ENCODE peak calls at places on chromosomes 3 and 15, in eight cellular contexts. N, D, Z, I, C, O, M and B are unnamed samples.

GRCh38 chr3:119794971-119795612 is 13.2 kb downstream of the NR1I2 start:
- DNase-seq in I (no peak), N (peak), D (no peak), M (no peak), O (peak), C (peak), Z (no peak), B (peak)

GRCh38 chr15:51416129-51416528 is 74.7 kb downstream of the GLDN start:
- DNase-seq in O (no peak), M (no peak), Z (no peak), I (no peak), N (no peak), D (no peak), C (no peak), B (no peak)

GRCh38 chr15:73375755-73376305 is 7.1 kb upstream of the HCN4 start:
- DNase-seq in Z (no peak), D (no peak), N (no peak), I (no peak), M (no peak), O (no peak), C (no peak), B (no peak)

GRCh38 chr3:69695443-69695842 is 43.8 kb upstream of the MITF start:
- DNase-seq in C (no peak), M (no peak), I (no peak), N (no peak), Z (no peak), D (no peak), O (no peak), B (peak)

GRCh38 chr15:31523027-31523654 is 196.5 kb downstream of the KLF13 start:
- DNase-seq in Z (no peak), N (no peak), C (no peak), M (no peak), D (no peak), I (no peak), O (no peak), B (no peak)

GRCh38 chr15:101506491-101506890 is 17.0 kb upstream of the PCSK6 start:
- DNase-seq in Z (no peak), N (no peak), O (no peak), D (no peak), C (no peak), I (no peak), M (no peak), B (no peak)

GRCh38 chr15:36430721-36431265 is 148.6 kb upstream of the CDIN1 start:
- DNase-seq in Z (no peak), O (no peak), N (no peak), C (no peak), D (peak), I (no peak), M (no peak), B (no peak)

GRCh38 chr3:40582401-40583027 is 57.8 kb downstream of the ZNF621 start:
- DNase-seq in N (no peak), O (no peak), Z (no peak), I (no peak), D (no peak), C (no peak), M (no peak), B (no peak)

GRCh38 chr3:100954990-100955389 is 38.2 kb downstream of the ABI3BP start:
- DNase-seq in O (no peak), I (peak), Z (no peak), M (peak), D (peak), N (no peak), C (peak), B (peak)

GRCh38 chr3:128447561-128448013 is 19.1 kb downstream of the DNAJB8 start:
- DNase-seq in O (no peak), I (peak), Z (peak), M (no peak), C (no peak), D (no peak), N (no peak), B (no peak)

GRCh38 chr15:41513282-41514227 is at the start of gene LTK:
- DNase-seq in N (no peak), O (no peak), D (no peak), C (no peak), I (no peak), Z (peak), M (no peak), B (no peak)

GRCh38 chr15:94327356-94327936 is 96.1 kb downstream of the MCTP2 start:
- DNase-seq in I (peak), Z (peak), N (no peak), O (no peak), D (peak), M (no peak), C (peak), B (peak)

GRCh38 chr3:52046186-52046913 is 10.0 kb downstream of the DUSP7 start:
- DNase-seq in C (peak), Z (no peak), D (peak), I (peak), N (no peak), O (no peak), M (no peak), B (peak)

GRCh38 chr15:94177112-94177511 is 54.2 kb upstream of the MCTP2 start:
- DNase-seq in M (no peak), D (peak), Z (no peak), I (peak), N (no peak), O (no peak), C (no peak), B (peak)

GRCh38 chr3:72657666-72658065 is 190.6 kb downstream of the SHQ1 start:
- DNase-seq in D (no peak), C (no peak), O (no peak), M (no peak), Z (peak), I (peak), N (no peak), B (peak)

GRCh38 chr3:189457666-189458065 is 173.5 kb upstream of the TP63 start:
- DNase-seq in M (no peak), C (no peak), O (no peak), N (no peak), I (no peak), Z (no peak), D (no peak), B (no peak)

GRCh38 chr15:40949756-40950207 is 3.5 kb upstream of the CHAC1 start:
- DNase-seq in I (no peak), O (peak), D (no peak), M (no peak), C (no peak), N (peak), Z (no peak), B (no peak)

GRCh38 chr3:142210608-142211007 is 14.8 kb downstream of the GK5 start:
- DNase-seq in O (no peak), N (no peak), M (no peak), Z (no peak), D (no peak), C (peak), I (no peak), B (no peak)

GRCh38 chr15:73305331-73306211 is 63.2 kb downstream of the HCN4 start:
- DNase-seq in I (peak), O (no peak), Z (peak), N (no peak), C (peak), D (peak), M (no peak), B (peak)

GRCh38 chr3:137259089-137259488 is 301.3 kb downstream of the IL20RB start:
- DNase-seq in D (peak), C (no peak), M (no peak), N (no peak), O (no peak), I (no peak), Z (no peak), B (no peak)

GRCh38 chr3:100682056-100682853 is 27.0 kb upstream of the TFG start:
- DNase-seq in N (no peak), I (no peak), C (peak), O (no peak), M (no peak), D (no peak), Z (no peak), B (no peak)

GRCh38 chr3:129627350-129628168 is 21.1 kb upstream of the PLXND1 start:
- DNase-seq in O (peak), D (peak), M (peak), N (peak), C (peak), Z (peak), I (peak), B (peak)

GRCh38 chr15:96358006-96358794 is 27.7 kb downstream of the NR2F2 start:
- DNase-seq in N (no peak), M (no peak), O (no peak), C (peak), D (no peak), Z (no peak), I (no peak), B (peak)

DNA sequence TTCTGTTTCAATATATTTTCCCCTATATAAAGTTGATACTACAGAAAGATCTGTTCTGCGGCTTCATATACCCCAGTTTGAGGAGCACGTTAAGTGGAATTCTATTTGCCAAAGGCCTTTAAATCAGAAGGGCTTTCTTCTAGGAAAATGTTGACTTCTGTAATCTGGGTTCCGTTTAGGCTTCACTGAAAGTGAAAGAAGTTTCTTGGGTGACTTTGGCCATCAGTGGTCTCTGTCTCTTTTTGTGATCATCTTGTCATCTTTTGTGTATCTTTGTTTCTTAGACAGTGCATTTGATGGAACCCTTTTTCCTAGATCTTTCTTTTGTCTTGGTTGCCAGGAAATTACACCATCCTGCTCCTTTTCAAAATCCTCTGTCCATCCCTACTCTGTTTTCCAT is 40.8 kb upstream of the MAP3K13 start:
- DNase-seq in Z (no peak), I (no peak), D (no peak), N (no peak), O (no peak), M (no peak), C (no peak), B (no peak)
- H3K4me3 ChIP-seq in Z (no peak), I (no peak), D (no peak), N (no peak), O (no peak), M (no peak), C (no peak), B (no peak)

GRCh38 chr15:57823325-57823860 is 116.9 kb downstream of the POLR2M start:
- DNase-seq in M (no peak), O (no peak), D (no peak), Z (no peak), C (no peak), N (no peak), I (no peak), B (no peak)
- TF ChIP-seq CTCF in M (no peak), O (no peak), D (no peak), Z (no peak), C (no peak), N (no peak), I (no peak), B (no peak)

DNA sequence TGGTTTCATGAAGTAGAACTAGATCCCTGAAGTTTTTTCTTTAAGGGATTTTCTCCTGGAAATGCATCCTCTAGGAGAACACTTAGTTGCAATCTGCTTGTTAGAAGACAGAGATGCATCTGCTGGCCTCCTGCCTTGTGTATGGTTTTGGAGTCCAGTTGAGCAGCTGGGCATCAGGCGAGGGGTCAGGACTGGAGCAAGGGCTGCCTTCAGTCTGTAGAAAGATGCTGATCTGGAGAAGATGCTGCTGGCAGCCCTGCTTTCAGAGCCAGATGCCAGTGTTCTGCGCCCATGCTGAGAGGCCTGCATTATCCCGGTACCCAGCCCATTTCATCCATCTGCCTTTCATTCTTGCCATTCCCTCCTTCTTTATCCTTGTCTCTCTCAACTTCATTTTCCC is 77.4 kb downstream of the CHCHD6 start:
- DNase-seq in I (no peak), N (no peak), M (no peak), Z (no peak), D (no peak), C (no peak), O (no peak), B (no peak)
- H3K4me3 ChIP-seq in I (no peak), N (no peak), M (no peak), Z (no peak), D (no peak), C (no peak), O (no peak), B (no peak)

GRCh38 chr3:168620854-168621253 is 525.1 kb upstream of the GOLIM4 start:
- DNase-seq in C (peak), I (no peak), Z (peak), O (peak), M (no peak), D (no peak), N (no peak), B (peak)
- TF ChIP-seq CTCF in C (peak), I (peak), Z (peak), O (no peak), M (no peak), D (peak), N (no peak), B (peak)

GRCh38 chr3:46096336-46096735 is 69.1 kb upstream of the XCR1 start:
- DNase-seq in Z (no peak), O (no peak), I (no peak), D (no peak), C (no peak), N (no peak), M (no peak), B (no peak)

GRCh38 chr3:46097691-46098241 is 70.5 kb upstream of the XCR1 start:
- DNase-seq in M (peak), D (peak), O (no peak), N (no peak), I (no peak), C (peak), Z (peak), B (no peak)

GRCh38 chr3:46100812-46101211 is 73.5 kb upstream of the XCR1 start:
- DNase-seq in N (no peak), O (no peak), M (no peak), D (no peak), Z (no peak), I (no peak), C (no peak), B (no peak)

GRCh38 chr3:46096781-46097180 is 69.5 kb upstream of the XCR1 start:
- DNase-seq in M (no peak), C (no peak), I (no peak), Z (no peak), N (no peak), D (no peak), O (no peak), B (no peak)

GRCh38 chr3:46098319-46098761 is 71.1 kb upstream of the XCR1 start:
- DNase-seq in N (no peak), D (peak), C (peak), Z (peak), I (peak), M (peak), O (no peak), B (peak)
- H3K4me3 ChIP-seq in N (no peak), D (no peak), C (no peak), Z (peak), I (no peak), M (no peak), O (no peak), B (no peak)

GRCh38 chr3:9730747-9731205 is 759 bp upstream of the BRPF1 start:
- DNase-seq in Z (no peak), D (no peak), C (no peak), N (no peak), M (no peak), O (no peak), I (no peak), B (no peak)

GRCh38 chr3:9727743-9728142 is 3.8 kb upstream of the BRPF1 start:
- DNase-seq in C (peak), M (no peak), N (no peak), O (no peak), D (peak), I (no peak), Z (no peak), B (peak)

GRCh38 chr3:9725775-9726174 is 5.8 kb upstream of the BRPF1 start:
- DNase-seq in N (no peak), M (no peak), Z (no peak), C (no peak), I (no peak), O (no peak), D (no peak), B (no peak)

GRCh38 chr3:9729419-9729818 is 2.1 kb upstream of the BRPF1 start:
- DNase-seq in C (no peak), D (no peak), M (no peak), Z (no peak), O (no peak), I (no peak), N (no peak), B (no peak)

DNA sequence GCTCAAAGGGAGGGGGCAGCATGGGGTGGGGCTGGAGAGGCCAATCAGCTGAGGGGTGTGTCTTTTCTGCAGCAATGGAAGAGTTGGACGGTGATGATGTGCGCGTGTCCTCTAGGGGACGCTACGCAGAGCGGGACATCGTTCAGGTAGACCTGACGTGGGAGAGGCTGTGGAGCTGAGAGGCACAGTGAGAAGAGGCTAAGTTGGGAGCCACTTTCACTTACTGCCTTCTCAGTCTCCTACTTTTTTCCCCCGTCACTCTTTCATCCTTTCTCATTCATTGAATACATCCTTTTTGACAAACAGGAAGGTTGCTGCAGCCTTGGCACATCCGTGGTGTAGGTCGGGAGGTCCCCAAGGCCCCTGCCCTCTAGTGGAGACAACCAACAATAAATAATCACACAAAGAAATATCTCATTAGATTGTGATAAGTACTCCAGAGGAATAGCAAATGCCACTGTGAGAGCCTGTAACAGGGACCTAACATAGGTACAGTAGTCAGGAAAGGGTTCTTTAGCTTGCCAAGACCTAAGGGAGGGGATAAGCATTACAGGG is 4.4 kb upstream of the BRPF1 start:
- DNase-seq in Z (peak), O (no peak), D (no peak), N (no peak), C (no peak), I (no peak), M (no peak), B (peak)
- TF ChIP-seq CTCF in Z (peak), O (no peak), D (no peak), N (no peak), C (peak), I (peak), M (no peak), B (no peak)

DNA sequence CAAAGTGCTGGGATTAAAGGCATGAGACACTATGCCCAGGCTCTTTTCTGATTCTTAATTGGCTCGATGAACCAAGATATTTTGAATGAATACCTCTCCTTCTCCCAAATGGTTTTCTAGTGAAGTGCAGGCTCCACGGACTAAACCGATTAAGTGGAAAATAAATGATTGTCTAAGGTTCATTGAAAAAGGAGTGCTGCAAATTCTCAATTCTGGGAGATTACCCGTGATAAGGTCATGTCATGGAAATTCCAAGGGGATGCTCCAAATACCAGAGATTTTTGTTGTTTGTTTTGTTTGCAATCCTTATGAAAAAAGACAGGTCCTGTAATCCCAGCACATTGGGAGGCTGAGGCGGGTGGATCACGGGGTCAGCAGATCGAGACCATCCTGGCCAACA is 406.9 kb upstream of the TBL1XR1 start:
- DNase-seq in M (no peak), O (no peak), I (no peak), D (no peak), Z (no peak), C (no peak), N (no peak), B (no peak)
- H3K4me3 ChIP-seq in M (no peak), O (no peak), I (no peak), D (no peak), Z (no peak), C (no peak), N (no peak), B (no peak)

DNA sequence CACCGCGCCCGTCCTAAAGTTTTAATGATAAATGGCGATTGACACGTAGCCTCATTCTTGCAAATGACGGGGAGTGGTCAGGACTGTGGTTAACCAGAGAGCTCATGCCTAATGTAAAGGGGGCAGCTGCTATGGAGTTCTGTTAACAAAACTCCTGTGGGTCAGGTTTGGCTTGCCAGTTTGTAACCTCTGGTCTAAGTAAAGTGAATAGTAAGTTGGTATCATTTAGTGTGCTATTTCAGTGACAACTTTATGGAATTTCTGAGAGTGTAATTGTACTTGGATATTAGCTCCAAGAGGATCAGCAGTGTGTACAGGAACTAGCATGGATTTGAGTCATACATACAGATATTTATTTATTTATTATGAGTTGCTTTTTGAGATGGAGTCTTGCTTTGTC is 87.9 kb downstream of the RGMA start:
- DNase-seq in C (no peak), I (no peak), O (no peak), M (no peak), N (no peak), Z (no peak), D (peak), B (no peak)
- TF ChIP-seq CTCF in C (no peak), I (no peak), O (no peak), M (no peak), N (no peak), Z (no peak), D (no peak), B (no peak)

GRCh38 chr15:48304398-48304797 is 26.8 kb upstream of the DUT start:
- DNase-seq in I (no peak), M (no peak), C (no peak), D (no peak), O (no peak), N (no peak), Z (no peak), B (no peak)

GRCh38 chr15:48300038-48300437 is 31.2 kb upstream of the DUT start:
- DNase-seq in Z (no peak), C (no peak), N (no peak), D (no peak), I (no peak), M (no peak), O (no peak), B (no peak)

GRCh38 chr15:48297668-48298067 is 33.6 kb upstream of the DUT start:
- DNase-seq in O (no peak), N (no peak), Z (no peak), M (no peak), I (no peak), D (no peak), C (no peak), B (no peak)

GRCh38 chr15:48298914-48299313 is 32.3 kb upstream of the DUT start:
- DNase-seq in Z (no peak), O (no peak), D (no peak), M (no peak), I (no peak), C (no peak), N (no peak), B (no peak)
- H3K4me3 ChIP-seq in Z (no peak), O (no peak), D (no peak), M (no peak), I (no peak), C (no peak), N (no peak), B (no peak)